ENCODE peak calls at places on chromosomes 13 and 19, in five cellular contexts. One of them, this sample, is unnamed. For H3K4me1, the result is how much of the 10 kb centered on the place peaks cover.

GRCh38 chr13:29182216-29182615 is 362.1 kb downstream of the MTUS2 start:
- DNase-seq in pancreas: no peak
- DNase-seq in spleen: no peak
- DNase-seq in lung: no peak
- DNase-seq in PC-3: no peak
- DNase-seq in this sample: no peak

GRCh38 chr13:98975822-98976261 is 2.0 kb downstream of the DOCK9 start:
- DNase-seq in PC-3: no peak
- DNase-seq in lung: no peak
- DNase-seq in pancreas: no peak
- DNase-seq in spleen: no peak
- DNase-seq in this sample: no peak

GRCh38 chr19:51083181-51083580 is 494 bp upstream of the KLK14 start:
- DNase-seq in lung: no peak
- DNase-seq in pancreas: no peak
- DNase-seq in PC-3: no peak
- DNase-seq in spleen: no peak
- DNase-seq in this sample: no peak

GRCh38 chr19:8640402-8641004 is 10.1 kb downstream of the NFILZ start:
- DNase-seq in pancreas: no peak
- DNase-seq in spleen: peak
- DNase-seq in PC-3: no peak
- DNase-seq in lung: peak
- DNase-seq in this sample: peak

GRCh38 chr19:6528544-6529121 is 2.2 kb upstream of the TNFSF9 start:
- DNase-seq in lung: no peak
- DNase-seq in PC-3: no peak
- DNase-seq in spleen: peak
- DNase-seq in pancreas: no peak
- DNase-seq in this sample: peak

GRCh38 chr13:109394311-109394988 is 391.9 kb downstream of the IRS2 start:
- DNase-seq in PC-3: no peak
- DNase-seq in spleen: no peak
- DNase-seq in pancreas: no peak
- DNase-seq in lung: no peak
- DNase-seq in this sample: no peak

GRCh38 chr13:37194428-37194861 is 89.0 kb upstream of the CSNK1A1L start:
- DNase-seq in PC-3: peak
- DNase-seq in pancreas: no peak
- DNase-seq in spleen: no peak
- DNase-seq in lung: no peak
- DNase-seq in this sample: no peak

GRCh38 chr13:30934381-30934780 is 1.9 kb downstream of the TEX26 start:
- DNase-seq in pancreas: no peak
- DNase-seq in PC-3: no peak
- DNase-seq in spleen: no peak
- DNase-seq in lung: no peak
- DNase-seq in this sample: no peak

GRCh38 chr13:23898101-23898500 is 799 bp upstream of the C1QTNF9B start:
- DNase-seq in pancreas: no peak
- DNase-seq in spleen: no peak
- DNase-seq in lung: no peak
- DNase-seq in PC-3: no peak
- DNase-seq in this sample: no peak

GRCh38 chr13:90640976-90641375 is 706.5 kb upstream of the MIR17HG start:
- DNase-seq in PC-3: peak
- DNase-seq in lung: no peak
- DNase-seq in spleen: no peak
- DNase-seq in pancreas: no peak
- DNase-seq in this sample: no peak

GRCh38 chr19:12093777-12094176 is 29.2 kb downstream of the ZNF844 start:
- DNase-seq in pancreas: no peak
- DNase-seq in lung: no peak
- DNase-seq in PC-3: no peak
- DNase-seq in spleen: no peak
- DNase-seq in this sample: no peak

GRCh38 chr19:9849786-9850185 is 14.7 kb downstream of the PIN1 start:
- DNase-seq in spleen: no peak
- DNase-seq in lung: no peak
- DNase-seq in pancreas: no peak
- DNase-seq in PC-3: no peak
- DNase-seq in this sample: no peak

GRCh38 chr19:52592301-52592700 is 22.2 kb downstream of the ZNF701 start:
- DNase-seq in PC-3: no peak
- DNase-seq in pancreas: no peak
- DNase-seq in spleen: no peak
- DNase-seq in lung: no peak
- DNase-seq in this sample: no peak

GRCh38 chr13:30355405-30355741 is 48.0 kb upstream of the KATNAL1 start:
- DNase-seq in PC-3: no peak
- DNase-seq in pancreas: peak
- DNase-seq in spleen: peak
- DNase-seq in lung: no peak
- DNase-seq in this sample: peak

GRCh38 chr19:1004204-1004802 is 4.1 kb downstream of the GRIN3B start:
- DNase-seq in PC-3: no peak
- DNase-seq in pancreas: no peak
- DNase-seq in spleen: no peak
- DNase-seq in lung: no peak
- DNase-seq in this sample: no peak

GRCh38 chr13:58598241-58598640 is 966.7 kb downstream of the PCDH17 start:
- DNase-seq in lung: no peak
- DNase-seq in spleen: no peak
- DNase-seq in PC-3: peak
- DNase-seq in pancreas: no peak
- DNase-seq in this sample: no peak

GRCh38 chr13:75180805-75181455 is 301.0 kb downstream of the TBC1D4 start:
- DNase-seq in PC-3: peak
- DNase-seq in lung: no peak
- DNase-seq in spleen: no peak
- DNase-seq in pancreas: no peak
- DNase-seq in this sample: no peak

GRCh38 chr19:44032001-44032610 is 6.9 kb downstream of the ZNF222 start:
- DNase-seq in lung: no peak
- DNase-seq in spleen: no peak
- DNase-seq in pancreas: no peak
- DNase-seq in PC-3: no peak
- DNase-seq in this sample: no peak

GRCh38 chr19:42191855-42192254 is 25.6 kb downstream of the DEDD2 start:
- DNase-seq in pancreas: no peak
- DNase-seq in spleen: no peak
- DNase-seq in lung: peak
- DNase-seq in PC-3: peak
- DNase-seq in this sample: no peak

GRCh38 chr13:44404261-44405139 is 30.9 kb downstream of the SERP2 start:
- DNase-seq in lung: no peak
- DNase-seq in spleen: no peak
- DNase-seq in PC-3: no peak
- DNase-seq in pancreas: no peak
- DNase-seq in this sample: peak

GRCh38 chr13:73228546-73228945 is 169.7 kb downstream of the KLF5 start:
- DNase-seq in pancreas: no peak
- DNase-seq in PC-3: peak
- DNase-seq in lung: no peak
- DNase-seq in spleen: no peak
- DNase-seq in this sample: no peak

GRCh38 chr19:33998739-33999345 is 173.5 kb upstream of the LSM14A start:
- DNase-seq in pancreas: no peak
- DNase-seq in lung: no peak
- DNase-seq in spleen: no peak
- DNase-seq in PC-3: peak
- DNase-seq in this sample: no peak

GRCh38 chr13:23411706-23412105 is 21.8 kb downstream of the SACS start:
- DNase-seq in PC-3: no peak
- DNase-seq in lung: no peak
- DNase-seq in spleen: no peak
- DNase-seq in pancreas: no peak
- DNase-seq in this sample: no peak

GRCh38 chr13:23628250-23628649 is 58.0 kb downstream of the TNFRSF19 start:
- DNase-seq in pancreas: no peak
- DNase-seq in PC-3: no peak
- DNase-seq in lung: no peak
- DNase-seq in spleen: no peak
- DNase-seq in this sample: no peak

GRCh38 chr19:41085748-41086415 is 2.4 kb upstream of the CYP2A13 start:
- DNase-seq in PC-3: no peak
- DNase-seq in spleen: no peak
- DNase-seq in lung: no peak
- DNase-seq in pancreas: no peak
- DNase-seq in this sample: no peak

GRCh38 chr19:41218615-41219507 is at the start of gene AXL:
- DNase-seq in lung: peak
- DNase-seq in pancreas: no peak
- DNase-seq in PC-3: peak
- DNase-seq in spleen: no peak
- DNase-seq in this sample: peak

GRCh38 chr13:98252931-98253470 is 75.9 kb upstream of the RNF113B start:
- DNase-seq in spleen: no peak
- DNase-seq in pancreas: no peak
- DNase-seq in PC-3: no peak
- DNase-seq in lung: no peak
- DNase-seq in this sample: no peak

GRCh38 chr13:79749985-79750551 is 269.1 kb downstream of the NDFIP2 start:
- DNase-seq in PC-3: peak
- DNase-seq in pancreas: peak
- DNase-seq in spleen: no peak
- DNase-seq in lung: peak
- DNase-seq in this sample: peak

GRCh38 chr19:36528921-36529518 is 949 bp upstream of the ZNF260 start:
- DNase-seq in PC-3: no peak
- DNase-seq in pancreas: no peak
- DNase-seq in lung: no peak
- DNase-seq in spleen: no peak
- DNase-seq in this sample: peak

GRCh38 chr13:113861433-113862030 is 2.3 kb downstream of the GAS6 start:
- DNase-seq in lung: no peak
- DNase-seq in pancreas: peak
- DNase-seq in spleen: no peak
- DNase-seq in PC-3: no peak
- DNase-seq in this sample: no peak

GRCh38 chr19:6264077-6264445 is 15.7 kb downstream of the MLLT1 start:
- DNase-seq in pancreas: no peak
- DNase-seq in PC-3: no peak
- DNase-seq in lung: no peak
- DNase-seq in spleen: no peak
- DNase-seq in this sample: no peak

GRCh38 chr13:110238795-110239194 is 68.2 kb downstream of the COL4A1 start:
- DNase-seq in spleen: no peak
- DNase-seq in PC-3: no peak
- DNase-seq in lung: no peak
- DNase-seq in pancreas: no peak
- DNase-seq in this sample: no peak

GRCh38 chr13:90956036-90956435 is 391.5 kb upstream of the MIR17HG start:
- DNase-seq in spleen: no peak
- DNase-seq in pancreas: no peak
- DNase-seq in lung: no peak
- DNase-seq in PC-3: no peak
- DNase-seq in this sample: no peak

GRCh38 chr13:99484405-99484981 is 16.8 kb upstream of the TM9SF2 start:
- DNase-seq in lung: no peak
- DNase-seq in spleen: no peak
- DNase-seq in PC-3: no peak
- DNase-seq in pancreas: no peak
- DNase-seq in this sample: peak

GRCh38 chr19:27744926-27745844 is 1467.8 kb downstream of the UQCRFS1 start:
- DNase-seq in lung: peak
- DNase-seq in pancreas: no peak
- DNase-seq in spleen: no peak
- DNase-seq in PC-3: no peak
- DNase-seq in this sample: no peak

GRCh38 chr19:56661248-56661647 is 10.3 kb downstream of the ZNF835 start:
- DNase-seq in spleen: no peak
- DNase-seq in lung: no peak
- DNase-seq in PC-3: no peak
- DNase-seq in pancreas: no peak
- DNase-seq in this sample: no peak
- H3K4me3 ChIP-seq in spleen: no peak
- H3K4me3 ChIP-seq in lung: no peak
- H3K4me3 ChIP-seq in PC-3: no peak
- H3K4me3 ChIP-seq in pancreas: no peak
- H3K4me3 ChIP-seq in this sample: no peak

GRCh38 chr19:35127871-35128270 is 7.0 kb downstream of the LGI4 start:
- DNase-seq in pancreas: no peak
- DNase-seq in PC-3: no peak
- DNase-seq in spleen: no peak
- DNase-seq in lung: no peak
- DNase-seq in this sample: peak
- H3K4me1 ChIP-seq in pancreas: under half
- H3K4me1 ChIP-seq in PC-3: under half
- H3K4me1 ChIP-seq in spleen: under half
- H3K4me1 ChIP-seq in lung: under half
- H3K4me1 ChIP-seq in this sample: half or more

DNA sequence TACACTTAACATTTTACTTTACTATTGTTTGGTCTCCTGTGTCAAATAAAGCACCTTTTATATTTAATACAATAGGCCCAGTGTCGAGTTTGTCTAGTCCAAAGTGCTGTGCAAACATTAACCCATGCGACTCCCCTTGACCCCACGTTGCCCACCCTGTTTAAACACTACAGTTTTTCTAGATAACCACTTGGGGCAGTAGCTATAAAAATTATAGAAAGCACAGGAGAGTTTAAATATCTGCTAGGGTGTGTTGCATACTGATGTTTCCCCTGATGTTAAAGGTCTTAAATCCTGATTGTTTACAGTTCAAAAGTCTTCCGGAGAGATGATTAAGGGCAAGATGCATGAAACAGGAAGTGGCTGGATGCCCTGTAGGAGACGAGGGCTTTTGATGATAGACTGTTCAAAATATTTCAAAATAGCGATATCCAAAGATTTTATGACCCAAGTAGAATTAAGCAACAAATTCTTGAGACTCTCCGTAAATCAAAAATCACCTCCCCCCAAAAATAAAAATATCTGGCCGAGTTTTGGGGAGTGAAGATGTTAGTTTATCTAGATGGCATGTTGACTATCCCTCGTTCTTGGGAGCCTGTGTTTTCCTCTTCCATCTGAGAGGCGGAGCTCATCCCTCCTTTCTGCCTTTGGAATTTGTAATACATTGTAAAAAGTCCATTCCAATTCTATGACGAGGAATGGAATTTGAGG is 167.1 kb downstream of the FGF9 start:
- DNase-seq in lung: no peak
- DNase-seq in pancreas: no peak
- DNase-seq in PC-3: no peak
- DNase-seq in spleen: no peak
- DNase-seq in this sample: no peak
- TF ChIP-seq CTCF in lung: no peak
- TF ChIP-seq CTCF in pancreas: no peak
- TF ChIP-seq CTCF in PC-3: no peak
- TF ChIP-seq CTCF in spleen: no peak
- TF ChIP-seq CTCF in this sample: no peak

DNA sequence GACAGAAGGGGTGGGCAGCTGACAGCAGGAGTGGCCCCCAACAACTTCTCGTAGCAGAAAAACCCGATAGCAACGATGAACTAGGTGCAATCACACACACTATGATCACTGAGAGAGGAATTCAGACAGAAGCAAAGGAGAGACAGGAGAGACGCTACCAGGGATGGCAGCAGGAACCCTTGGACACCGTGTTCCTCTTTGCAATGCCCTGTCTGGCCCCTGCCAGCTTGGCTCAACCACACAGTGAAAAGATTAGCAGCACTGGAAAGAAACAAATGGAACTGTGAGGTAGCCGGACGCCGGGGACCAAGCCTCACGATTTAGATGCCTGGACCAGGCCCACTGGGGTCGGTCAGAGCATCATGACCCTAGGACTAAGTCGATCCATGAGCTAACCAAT is 23.6 kb downstream of the DCAF15 start:
- DNase-seq in spleen: no peak
- DNase-seq in lung: no peak
- DNase-seq in pancreas: no peak
- DNase-seq in PC-3: no peak
- DNase-seq in this sample: no peak
- H3K4me3 ChIP-seq in spleen: no peak
- H3K4me3 ChIP-seq in lung: no peak
- H3K4me3 ChIP-seq in pancreas: no peak
- H3K4me3 ChIP-seq in PC-3: no peak
- H3K4me3 ChIP-seq in this sample: no peak

This sample was measured in mucosa of descending colon.